ENCODE peak calls at places on chromosome 5, in five cellular contexts. One of them, this sample, is unnamed.

GRCh38 chr5:4294878-4295277 is 699.2 kb downstream of the IRX1 start:
- DNase-seq in fibroblast of pulmonary artery: no peak
- DNase-seq in brain microvascular endothelial cell: no peak
- DNase-seq in right atrium auricular region: no peak
- DNase-seq in endodermal cell: no peak
- DNase-seq in this sample: no peak

GRCh38 chr5:145937432-145938250 is 1.3 kb downstream of the SH3RF2 start:
- DNase-seq in brain microvascular endothelial cell: no peak
- DNase-seq in endodermal cell: peak
- DNase-seq in fibroblast of pulmonary artery: peak
- DNase-seq in right atrium auricular region: no peak
- DNase-seq in this sample: peak

GRCh38 chr5:159680095-159680494 is 236.2 kb upstream of the ADRA1B start:
- DNase-seq in brain microvascular endothelial cell: no peak
- DNase-seq in endodermal cell: no peak
- DNase-seq in right atrium auricular region: no peak
- DNase-seq in fibroblast of pulmonary artery: no peak
- DNase-seq in this sample: no peak

GRCh38 chr5:79546782-79547428 is 33.0 kb upstream of the HOMER1 start:
- DNase-seq in brain microvascular endothelial cell: no peak
- DNase-seq in right atrium auricular region: no peak
- DNase-seq in endodermal cell: no peak
- DNase-seq in fibroblast of pulmonary artery: no peak
- DNase-seq in this sample: no peak

GRCh38 chr5:137582218-137582617 is 83.1 kb upstream of the SPOCK1 start:
- DNase-seq in right atrium auricular region: peak
- DNase-seq in brain microvascular endothelial cell: no peak
- DNase-seq in endodermal cell: no peak
- DNase-seq in fibroblast of pulmonary artery: no peak
- DNase-seq in this sample: no peak

GRCh38 chr5:73655521-73656160 is 29.6 kb downstream of the ARHGEF28 start:
- DNase-seq in fibroblast of pulmonary artery: no peak
- DNase-seq in brain microvascular endothelial cell: no peak
- DNase-seq in right atrium auricular region: no peak
- DNase-seq in endodermal cell: no peak
- DNase-seq in this sample: no peak

GRCh38 chr5:122163151-122164069 is 34.1 kb downstream of the ZNF474 start:
- DNase-seq in fibroblast of pulmonary artery: peak
- DNase-seq in brain microvascular endothelial cell: peak
- DNase-seq in endodermal cell: no peak
- DNase-seq in right atrium auricular region: peak
- DNase-seq in this sample: peak

GRCh38 chr5:73370076-73370475 is 78.5 kb downstream of the FOXD1 start:
- DNase-seq in right atrium auricular region: no peak
- DNase-seq in brain microvascular endothelial cell: peak
- DNase-seq in endodermal cell: no peak
- DNase-seq in fibroblast of pulmonary artery: no peak
- DNase-seq in this sample: no peak

GRCh38 chr5:132386644-132387286 is 17.3 kb downstream of the SLC22A5 start:
- DNase-seq in brain microvascular endothelial cell: peak
- DNase-seq in fibroblast of pulmonary artery: peak
- DNase-seq in right atrium auricular region: no peak
- DNase-seq in endodermal cell: peak
- DNase-seq in this sample: peak

GRCh38 chr5:93280518-93280917 is 300.5 kb downstream of the NR2F1-AS1 start:
- DNase-seq in brain microvascular endothelial cell: no peak
- DNase-seq in endodermal cell: no peak
- DNase-seq in right atrium auricular region: no peak
- DNase-seq in fibroblast of pulmonary artery: no peak
- DNase-seq in this sample: no peak

GRCh38 chr5:1057841-1058548 is 49.4 kb downstream of the NKD2 start:
- DNase-seq in fibroblast of pulmonary artery: no peak
- DNase-seq in right atrium auricular region: no peak
- DNase-seq in endodermal cell: no peak
- DNase-seq in brain microvascular endothelial cell: no peak
- DNase-seq in this sample: no peak

GRCh38 chr5:152912924-152913323 is 507.8 kb upstream of the NMUR2 start:
- DNase-seq in right atrium auricular region: no peak
- DNase-seq in brain microvascular endothelial cell: no peak
- DNase-seq in endodermal cell: no peak
- DNase-seq in fibroblast of pulmonary artery: no peak
- DNase-seq in this sample: no peak

GRCh38 chr5:142152383-142152730 is 43.8 kb downstream of the NDFIP1 start:
- DNase-seq in brain microvascular endothelial cell: no peak
- DNase-seq in right atrium auricular region: no peak
- DNase-seq in endodermal cell: peak
- DNase-seq in fibroblast of pulmonary artery: peak
- DNase-seq in this sample: peak

GRCh38 chr5:136094189-136094912 is 38.3 kb upstream of the SMAD5 start:
- DNase-seq in fibroblast of pulmonary artery: peak
- DNase-seq in endodermal cell: no peak
- DNase-seq in right atrium auricular region: no peak
- DNase-seq in brain microvascular endothelial cell: no peak
- DNase-seq in this sample: no peak

GRCh38 chr5:6246820-6247437 is 131.4 kb downstream of the MED10 start:
- DNase-seq in brain microvascular endothelial cell: no peak
- DNase-seq in fibroblast of pulmonary artery: no peak
- DNase-seq in right atrium auricular region: no peak
- DNase-seq in endodermal cell: no peak
- DNase-seq in this sample: no peak

GRCh38 chr5:56861893-56862485 is 46.6 kb downstream of the MAP3K1 start:
- DNase-seq in right atrium auricular region: no peak
- DNase-seq in fibroblast of pulmonary artery: no peak
- DNase-seq in brain microvascular endothelial cell: no peak
- DNase-seq in endodermal cell: no peak
- DNase-seq in this sample: no peak

GRCh38 chr5:57476743-57477142 is 5.9 kb downstream of the ACTBL2 start:
- DNase-seq in right atrium auricular region: no peak
- DNase-seq in brain microvascular endothelial cell: no peak
- DNase-seq in endodermal cell: no peak
- DNase-seq in fibroblast of pulmonary artery: no peak
- DNase-seq in this sample: peak

DNA sequence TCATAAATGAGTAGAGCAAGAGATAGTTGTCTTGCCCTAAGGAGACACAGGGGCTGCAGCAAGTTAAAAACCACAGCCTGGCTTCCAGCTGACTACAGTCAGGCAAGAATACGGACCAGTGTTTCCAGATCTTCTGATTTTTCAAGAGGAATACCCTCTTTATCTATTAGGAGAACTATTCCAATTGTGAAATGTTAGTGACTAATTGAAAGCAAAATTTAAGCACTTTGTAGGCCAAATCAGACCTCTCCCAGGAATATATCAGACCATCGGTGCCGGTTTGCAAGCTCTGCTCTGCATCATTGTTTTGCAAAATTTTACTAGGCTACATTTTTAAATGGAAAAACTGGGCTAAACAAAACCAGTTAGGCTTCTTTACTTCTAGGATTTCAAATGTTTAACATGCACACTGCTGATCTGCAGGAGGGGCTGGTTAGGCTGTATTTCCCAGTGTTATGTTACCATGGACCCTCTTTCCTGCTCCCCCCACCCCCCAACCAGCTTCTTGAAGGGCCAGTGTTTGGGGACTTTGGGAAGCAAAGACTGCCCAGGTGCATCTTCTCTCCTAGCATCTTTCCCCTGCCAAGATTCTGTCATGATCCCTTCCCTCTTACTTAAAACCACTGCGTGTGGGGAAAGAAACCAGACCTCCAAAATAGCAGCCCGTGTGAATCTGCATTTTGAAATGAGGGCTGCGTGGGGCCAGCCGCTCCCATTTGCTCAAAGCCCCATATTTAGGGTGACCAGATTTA is 1.1 kb upstream of the ARSI start:
- DNase-seq in fibroblast of pulmonary artery: peak
- DNase-seq in right atrium auricular region: no peak
- DNase-seq in endodermal cell: no peak
- DNase-seq in brain microvascular endothelial cell: no peak
- DNase-seq in this sample: peak
- H3K4me3 ChIP-seq in fibroblast of pulmonary artery: no peak
- H3K4me3 ChIP-seq in right atrium auricular region: no peak
- H3K4me3 ChIP-seq in endodermal cell: no peak
- H3K4me3 ChIP-seq in brain microvascular endothelial cell: no peak
- H3K4me3 ChIP-seq in this sample: no peak

GRCh38 chr5:9283473-9283872 is 262.4 kb downstream of the SEMA5A start:
- DNase-seq in endodermal cell: no peak
- DNase-seq in fibroblast of pulmonary artery: no peak
- DNase-seq in right atrium auricular region: no peak
- DNase-seq in brain microvascular endothelial cell: no peak
- DNase-seq in this sample: no peak
- TF ChIP-seq CTCF in endodermal cell: peak
- TF ChIP-seq CTCF in fibroblast of pulmonary artery: no peak
- TF ChIP-seq CTCF in right atrium auricular region: no peak
- TF ChIP-seq CTCF in brain microvascular endothelial cell: peak
- TF ChIP-seq CTCF in this sample: peak

GRCh38 chr5:88831856-88832255 is 51.1 kb downstream of the MEF2C start:
- DNase-seq in right atrium auricular region: no peak
- DNase-seq in fibroblast of pulmonary artery: no peak
- DNase-seq in brain microvascular endothelial cell: no peak
- DNase-seq in endodermal cell: no peak
- DNase-seq in this sample: no peak

GRCh38 chr5:88829053-88829452 is 53.9 kb downstream of the MEF2C start:
- DNase-seq in fibroblast of pulmonary artery: peak
- DNase-seq in right atrium auricular region: no peak
- DNase-seq in endodermal cell: no peak
- DNase-seq in brain microvascular endothelial cell: peak
- DNase-seq in this sample: peak

GRCh38 chr5:88827997-88828396 is 55.0 kb downstream of the MEF2C start:
- DNase-seq in fibroblast of pulmonary artery: no peak
- DNase-seq in brain microvascular endothelial cell: no peak
- DNase-seq in endodermal cell: no peak
- DNase-seq in right atrium auricular region: no peak
- DNase-seq in this sample: no peak

GRCh38 chr5:88830567-88830966 is 52.4 kb downstream of the MEF2C start:
- DNase-seq in right atrium auricular region: no peak
- DNase-seq in brain microvascular endothelial cell: no peak
- DNase-seq in endodermal cell: no peak
- DNase-seq in fibroblast of pulmonary artery: no peak
- DNase-seq in this sample: no peak

DNA sequence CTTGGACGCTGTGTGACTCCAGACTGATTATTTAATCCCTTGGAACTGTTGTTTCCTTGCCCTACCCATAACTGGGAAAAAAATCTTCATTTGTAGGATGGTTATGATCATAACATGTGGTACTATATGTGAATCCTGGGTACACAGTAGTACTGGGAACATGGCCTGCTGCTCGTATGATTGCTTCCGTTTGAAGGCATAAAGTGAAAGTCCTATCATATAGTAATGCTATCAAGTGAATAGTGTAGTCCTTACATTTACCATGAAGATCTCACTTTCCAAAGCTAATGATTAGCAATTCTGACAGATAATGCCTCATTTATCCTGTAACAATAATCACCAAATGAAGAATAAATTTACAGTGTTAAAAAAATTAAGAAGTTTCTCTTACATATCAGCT is 53.2 kb downstream of the MEF2C start:
- DNase-seq in endodermal cell: no peak
- DNase-seq in right atrium auricular region: no peak
- DNase-seq in fibroblast of pulmonary artery: no peak
- DNase-seq in brain microvascular endothelial cell: no peak
- DNase-seq in this sample: peak
- H3K4me3 ChIP-seq in endodermal cell: no peak
- H3K4me3 ChIP-seq in right atrium auricular region: peak
- H3K4me3 ChIP-seq in fibroblast of pulmonary artery: no peak
- H3K4me3 ChIP-seq in brain microvascular endothelial cell: no peak
- H3K4me3 ChIP-seq in this sample: no peak

DNA sequence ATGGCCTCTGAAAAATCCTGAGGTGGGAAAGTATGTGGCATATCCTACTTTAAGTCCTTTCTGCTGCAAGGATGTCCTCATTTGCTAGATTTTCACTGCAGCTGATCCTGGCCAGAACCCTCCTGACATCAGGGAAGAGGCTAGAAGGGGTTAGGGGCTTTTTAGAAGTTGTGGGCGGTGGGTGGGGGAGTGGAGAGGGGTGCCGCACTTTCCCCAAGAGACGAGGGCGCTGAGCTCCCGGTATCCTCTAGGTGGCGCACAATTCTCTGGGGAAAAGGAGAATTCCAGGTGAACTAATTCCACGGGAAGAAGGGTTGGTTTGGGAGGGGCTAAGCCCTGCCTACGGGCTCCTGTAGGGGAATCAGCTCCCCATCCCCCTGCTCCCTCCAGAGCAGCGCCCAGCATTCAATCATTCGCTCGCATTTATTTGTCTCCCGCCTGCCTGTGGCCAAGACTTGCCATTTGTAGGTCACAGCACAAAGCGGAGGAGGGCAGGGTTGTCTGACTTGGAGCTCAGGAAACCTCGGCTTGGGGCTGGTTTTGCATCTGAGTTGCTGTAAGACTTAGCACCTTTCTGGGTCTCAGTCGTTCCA is 42.9 kb upstream of the HAND1 start:
- DNase-seq in endodermal cell: peak
- DNase-seq in right atrium auricular region: no peak
- DNase-seq in fibroblast of pulmonary artery: peak
- DNase-seq in brain microvascular endothelial cell: no peak
- DNase-seq in this sample: peak
- TF ChIP-seq CTCF in endodermal cell: peak
- TF ChIP-seq CTCF in right atrium auricular region: peak
- TF ChIP-seq CTCF in fibroblast of pulmonary artery: peak
- TF ChIP-seq CTCF in brain microvascular endothelial cell: peak
- TF ChIP-seq CTCF in this sample: peak

GRCh38 chr5:103263054-103263453 is 4.5 kb downstream of the MACIR start:
- DNase-seq in endodermal cell: no peak
- DNase-seq in right atrium auricular region: no peak
- DNase-seq in brain microvascular endothelial cell: no peak
- DNase-seq in fibroblast of pulmonary artery: peak
- DNase-seq in this sample: peak
- H3K4me3 ChIP-seq in endodermal cell: no peak
- H3K4me3 ChIP-seq in right atrium auricular region: no peak
- H3K4me3 ChIP-seq in brain microvascular endothelial cell: no peak
- H3K4me3 ChIP-seq in fibroblast of pulmonary artery: peak
- H3K4me3 ChIP-seq in this sample: no peak